ENCODE peak calls at places on chromosomes 3 and 15, in seven cellular contexts. N, A, U, B, G, P and H are unnamed samples.

GRCh38 chr3:140170612-140171011 is 235.6 kb downstream of the CLSTN2 start:
- DNase-seq in B (no peak), G (no peak), U (no peak), A (no peak), P (no peak), N (no peak), H (no peak)

GRCh38 chr3:144332866-144333265 is 361.2 kb downstream of the DIPK2A start:
- DNase-seq in A (no peak), N (no peak), G (no peak), U (no peak), P (no peak), B (no peak), H (no peak)

GRCh38 chr3:141241248-141242034 is 9.8 kb downstream of the PXYLP1 start:
- DNase-seq in B (no peak), P (no peak), A (no peak), N (no peak), U (no peak), G (no peak), H (no peak)

GRCh38 chr3:105253225-105253624 is 113.5 kb upstream of the ALCAM start:
- DNase-seq in A (no peak), P (no peak), G (no peak), U (no peak), B (peak; percentile 40), N (peak; percentile 1), H (no peak)

GRCh38 chr15:98807262-98807661 is 158.9 kb downstream of the IGF1R start:
- DNase-seq in P (no peak), N (no peak), G (peak; percentile 76), A (no peak), B (no peak), U (peak; percentile 89), H (no peak)

GRCh38 chr15:59222106-59222505 is 15.5 kb downstream of the LDHAL6B start:
- DNase-seq in P (no peak), B (no peak), N (no peak), U (peak; percentile 83), A (no peak), G (peak; percentile 77), H (no peak)

GRCh38 chr3:159266779-159267178 is 464.9 kb downstream of the MFSD1 start:
- DNase-seq in N (peak; percentile 83), B (peak; percentile 59), A (peak; percentile 75), P (peak; percentile 77), U (peak; percentile 6), G (no peak), H (peak; percentile 57)

GRCh38 chr3:194447161-194447560 is 39.6 kb downstream of the ATP13A3 start:
- DNase-seq in N (no peak), A (no peak), G (no peak), B (no peak), U (no peak), P (no peak), H (peak; percentile 43)

GRCh38 chr3:161413127-161413854 is 42.0 kb upstream of the SPTSSB start:
- DNase-seq in G (no peak), P (no peak), B (no peak), U (peak; percentile 34), N (peak; percentile 11), A (no peak), H (no peak)

GRCh38 chr3:109640146-109640652 is 302.9 kb upstream of the DPPA4 start:
- DNase-seq in B (no peak), U (peak; percentile 6), N (no peak), A (no peak), G (no peak), P (no peak), H (no peak)

GRCh38 chr3:14377044-14377837 is 25.2 kb upstream of the SLC6A6 start:
- DNase-seq in A (no peak), U (no peak), G (no peak), N (no peak), P (no peak), B (no peak), H (no peak)

GRCh38 chr3:116280130-116280740 is 165.1 kb downstream of the LSAMP start:
- DNase-seq in U (no peak), G (no peak), P (no peak), A (no peak), B (no peak), N (no peak), H (no peak)

GRCh38 chr3:149494759-149495580 is 20.5 kb downstream of the TM4SF4 start:
- DNase-seq in N (no peak), G (peak; percentile 49), B (no peak), A (no peak), U (peak; percentile 88), P (no peak), H (peak; percentile 86)

GRCh38 chr15:30940359-30940758 is 36.6 kb downstream of the FAN1 start:
- DNase-seq in N (no peak), U (no peak), A (no peak), B (no peak), P (no peak), G (no peak), H (no peak)

GRCh38 chr3:169146112-169146665 is 517.3 kb downstream of the MECOM start:
- DNase-seq in N (peak; percentile 74), G (peak; percentile 37), U (peak; percentile 64), A (peak; percentile 57), B (peak; percentile 50), P (peak; percentile 62), H (peak; percentile 7)

GRCh38 chr15:88401972-88402656 is 65.1 kb downstream of the MRPL46 start:
- DNase-seq in U (no peak), G (no peak), A (no peak), N (peak; percentile 75), B (no peak), P (no peak), H (no peak)

GRCh38 chr3:160686955-160687535 is 10.1 kb downstream of the ARL14 start:
- DNase-seq in P (no peak), N (no peak), G (peak; percentile 35), A (no peak), B (no peak), U (peak; percentile 24), H (no peak)

GRCh38 chr3:195559723-195560409 is 16.7 kb upstream of the PPP1R2 start:
- DNase-seq in U (no peak), P (no peak), N (peak; percentile 40), G (no peak), B (no peak), A (no peak), H (no peak)

GRCh38 chr3:47425959-47426358 is 45.1 kb downstream of the PTPN23 start:
- DNase-seq in A (peak; percentile 11), N (no peak), B (no peak), P (no peak), G (no peak), U (no peak), H (no peak)
- H3K4ac ChIP-seq in A (no peak overlapping the region), N (no peak overlapping the region), B (no peak overlapping the region), P (no peak overlapping the region), G (no peak overlapping the region), U (no peak overlapping the region), H (no peak overlapping the region)

DNA sequence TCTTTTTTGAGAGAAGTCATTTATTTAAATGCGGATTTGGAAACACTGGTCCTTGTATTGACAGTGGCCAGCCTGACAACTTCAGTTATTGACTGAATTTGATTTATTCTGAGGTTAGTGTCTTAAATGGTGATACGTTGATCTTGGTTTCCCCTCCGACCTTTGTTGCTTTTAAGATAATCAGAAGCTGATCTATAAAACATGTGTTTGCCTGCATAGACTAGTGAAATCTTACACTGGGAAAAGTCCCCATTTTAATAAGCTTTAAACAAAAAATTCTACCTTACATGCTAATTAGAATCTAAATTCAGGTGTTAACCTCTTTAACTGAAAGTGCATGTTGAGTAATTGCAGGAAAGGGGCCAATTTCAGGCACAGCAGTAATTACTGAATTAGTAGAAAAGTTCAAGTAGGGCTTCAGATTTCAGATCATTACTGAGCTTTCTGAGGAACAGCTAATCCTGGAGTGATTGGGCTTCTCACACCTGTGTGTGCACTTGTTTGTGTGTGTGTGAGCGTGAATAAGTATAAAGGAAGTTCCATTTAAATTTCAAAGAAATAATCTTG is 221.4 kb downstream of the SOX2 start:
- DNase-seq in P (no peak), N (no peak), A (no peak), G (no peak), U (no peak), B (no peak), H (no peak)
- H3K4ac ChIP-seq in P (no peak overlapping the region), N (no peak overlapping the region), A (no peak overlapping the region), G (no peak overlapping the region), U (no peak overlapping the region), B (no peak overlapping the region), H (no peak overlapping the region)

DNA sequence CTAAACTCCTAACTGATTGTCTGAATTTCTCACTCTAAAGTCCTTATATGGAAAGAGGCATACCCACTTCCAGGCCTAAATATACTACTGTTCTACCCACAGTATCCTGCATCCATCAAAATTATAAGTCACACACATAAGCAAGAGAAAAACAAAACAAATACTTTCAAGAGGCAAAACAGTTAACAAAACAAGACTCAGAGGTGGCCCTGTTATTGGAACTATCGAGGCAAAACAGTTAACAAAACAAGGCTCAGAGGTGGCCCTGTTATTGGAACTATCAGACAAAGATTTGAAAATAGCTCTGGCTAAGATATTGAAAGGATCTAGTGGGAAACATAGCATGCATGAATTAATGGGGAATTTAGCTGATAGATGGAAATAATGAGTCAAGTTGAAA is 224.2 kb upstream of the CGNL1 start:
- DNase-seq in B (no peak), U (no peak), P (no peak), A (no peak), N (no peak), G (no peak), H (no peak)
- H3K4ac ChIP-seq in B (no peak overlapping the region), U (peak overlapping the region; percentile 69), P (no peak overlapping the region), A (no peak overlapping the region), N (no peak overlapping the region), G (no peak overlapping the region), H (no peak overlapping the region)

GRCh38 chr3:58486036-58486435 is 5.9 kb upstream of the KCTD6 start:
- DNase-seq in N (no peak), B (no peak), G (no peak), P (no peak), U (no peak), A (no peak), H (no peak)

GRCh38 chr3:58484722-58485069 is 7.2 kb upstream of the KCTD6 start:
- DNase-seq in P (no peak), B (no peak), N (no peak), G (no peak), A (no peak), U (no peak), H (no peak)

GRCh38 chr3:58480309-58480708 is 11.6 kb upstream of the KCTD6 start:
- DNase-seq in B (no peak), G (no peak), P (no peak), U (no peak), A (no peak), N (no peak), H (no peak)

GRCh38 chr3:58484049-58484721 is 7.7 kb upstream of the KCTD6 start:
- DNase-seq in A (no peak), G (no peak), P (no peak), N (no peak), B (no peak), U (no peak), H (no peak)

DNA sequence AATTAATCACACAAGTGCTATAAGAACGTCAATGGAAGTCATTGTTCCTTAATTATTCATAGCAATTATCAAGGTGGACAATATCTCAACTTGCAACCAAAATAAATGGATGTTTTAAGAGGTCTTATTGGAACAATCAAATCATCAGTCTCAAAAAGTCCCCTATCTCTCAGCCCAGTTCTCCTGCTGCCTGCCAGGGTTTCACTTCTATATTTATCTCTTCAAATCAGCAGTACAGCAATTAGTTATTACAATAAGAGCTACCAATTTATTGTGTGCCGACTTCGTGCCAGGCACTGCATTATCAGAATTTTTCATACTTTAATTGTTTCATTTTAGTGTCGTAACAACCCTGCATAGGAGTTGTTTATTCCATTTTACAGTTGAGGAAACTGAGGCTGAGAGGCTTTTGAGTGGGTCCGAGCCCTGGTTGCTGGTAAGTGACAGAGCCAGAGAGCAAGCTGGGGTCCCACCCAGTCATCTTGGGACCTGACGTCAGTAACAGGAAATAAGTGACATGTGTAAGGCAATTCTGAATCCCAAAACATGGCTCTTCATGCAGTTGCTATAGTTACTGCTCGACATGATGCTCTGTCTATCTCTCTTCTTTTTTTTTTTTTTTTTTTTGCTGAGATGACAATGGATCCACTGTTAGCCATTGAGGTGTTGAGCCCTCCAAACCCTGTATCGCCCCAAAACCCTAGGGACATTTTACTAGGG is 8.8 kb upstream of the KCTD6 start:
- DNase-seq in U (no peak), A (no peak), B (no peak), P (no peak), G (no peak), N (no peak), H (no peak)
- H3K4ac ChIP-seq in U (no peak overlapping the region), A (no peak overlapping the region), B (no peak overlapping the region), P (no peak overlapping the region), G (no peak overlapping the region), N (no peak overlapping the region), H (no peak overlapping the region)